ENCODE peak calls at places on chromosomes 12 and 14, in seven cellular contexts. Q, J, N, I, X, Z and F are unnamed samples.

GRCh38 chr12:110349521-110350151 is 53.9 kb downstream of the ANAPC7 start:
- DNase-seq in X (peak; percentile 41), N (no peak), J (no peak), Q (no peak), I (no peak), Z (no peak), F (no peak)

GRCh38 chr12:19312637-19313036 is 126.7 kb upstream of the AEBP2 start:
- DNase-seq in Q (no peak), J (no peak), Z (no peak), N (no peak), I (no peak), X (no peak), F (no peak)

GRCh38 chr12:132593938-132594358 is 16.4 kb downstream of the LRCOL1 start:
- DNase-seq in X (peak; percentile 81), J (peak; percentile 88), Z (peak; percentile 86), Q (peak; percentile 97), I (peak; percentile 91), N (peak; percentile 86), F (peak; percentile 82)

GRCh38 chr12:69509308-69509736 is 39.1 kb downstream of the FRS2 start:
- DNase-seq in N (no peak), X (peak; percentile 30), Z (no peak), I (no peak), J (no peak), Q (peak; percentile 6), F (no peak)

GRCh38 chr12:105623337-105623736 is 292.8 kb downstream of the C12orf75 start:
- DNase-seq in N (no peak), X (no peak), J (no peak), Q (no peak), Z (no peak), I (no peak), F (no peak)

GRCh38 chr14:104460920-104461651 is 118.5 kb upstream of the C14orf180 start:
- DNase-seq in Z (no peak), I (peak; percentile 20), J (no peak), N (no peak), X (peak; percentile 9), Q (peak; percentile 73), F (no peak)

GRCh38 chr14:97777622-97778021 is 980.4 kb downstream of the VRK1 start:
- DNase-seq in J (no peak), Q (no peak), I (no peak), X (no peak), Z (no peak), N (no peak), F (no peak)

GRCh38 chr12:30013051-30013450 is 229.3 kb upstream of the TMTC1 start:
- DNase-seq in N (no peak), I (no peak), Z (no peak), Q (peak; percentile 45), J (no peak), X (no peak), F (no peak)

GRCh38 chr12:69502342-69503081 is 32.3 kb downstream of the FRS2 start:
- DNase-seq in I (no peak), N (no peak), J (no peak), X (peak; percentile 46), Z (no peak), Q (no peak), F (no peak)

GRCh38 chr14:99028521-99028920 is 243.5 kb downstream of the BCL11B start:
- DNase-seq in Q (no peak), Z (no peak), X (no peak), J (no peak), N (no peak), I (no peak), F (no peak)

GRCh38 chr14:72652179-72652578 is 241.7 kb downstream of the DPF3 start:
- DNase-seq in X (no peak), J (no peak), Z (no peak), N (no peak), Q (no peak), I (no peak), F (no peak)

GRCh38 chr12:122322501-122322900 is 56.2 kb upstream of the VPS33A start:
- DNase-seq in Z (no peak), N (no peak), X (peak; percentile 16), J (no peak), I (no peak), Q (no peak), F (no peak)

GRCh38 chr14:51331651-51332367 is 91.8 kb downstream of the TMX1 start:
- DNase-seq in I (no peak), N (no peak), Z (no peak), Q (no peak), X (peak; percentile 14), J (no peak), F (no peak)

GRCh38 chr12:29053567-29053966 is 95.5 kb upstream of the FAR2 start:
- DNase-seq in Q (no peak), J (no peak), N (no peak), I (no peak), X (no peak), Z (no peak), F (no peak)

GRCh38 chr12:91854725-91855124 is 290.9 kb downstream of the BTG1 start:
- DNase-seq in N (no peak), J (no peak), X (peak; percentile 48), Q (no peak), Z (no peak), I (no peak), F (no peak)

GRCh38 chr14:69441948-69442347 is 42.6 kb upstream of the PLEKHD1 start:
- DNase-seq in J (no peak), N (no peak), X (no peak), Z (no peak), I (no peak), Q (no peak), F (no peak)

GRCh38 chr14:84399296-84399910 is 1130.5 kb upstream of the FLRT2 start:
- DNase-seq in J (no peak), Q (no peak), Z (no peak), X (no peak), I (no peak), N (no peak), F (no peak)

GRCh38 chr14:91983571-91983970 is 36.1 kb upstream of the FBLN5 start:
- DNase-seq in I (no peak), J (no peak), X (peak; percentile 16), Q (no peak), N (no peak), Z (no peak), F (no peak)

GRCh38 chr14:66910306-66910705 is 278.9 kb upstream of the GARIN2 start:
- DNase-seq in I (no peak), Z (no peak), X (no peak), Q (no peak), N (no peak), J (no peak), F (no peak)

GRCh38 chr12:57101892-57102695 is 9.1 kb downstream of the STAT6 start:
- DNase-seq in N (no peak), Z (no peak), J (no peak), Q (no peak), I (no peak), X (no peak), F (no peak)

GRCh38 chr12:124654666-124655316 is 87.4 kb upstream of the NCOR2 start:
- DNase-seq in X (no peak), I (peak; percentile 76), N (peak; percentile 37), J (peak; percentile 81), Z (peak; percentile 37), Q (no peak), F (peak; percentile 80)

GRCh38 chr12:68861890-68862289 is 53.9 kb downstream of the MDM2 start:
- DNase-seq in I (no peak), X (no peak), J (no peak), Z (no peak), N (no peak), Q (no peak), F (no peak)

GRCh38 chr14:91365552-91365951 is 52.1 kb downstream of the CCDC88C start:
- DNase-seq in J (no peak), I (no peak), X (no peak), Q (no peak), N (no peak), Z (no peak), F (no peak)

GRCh38 chr12:51269174-51270066 is 795 bp downstream of the SMAGP start:
- DNase-seq in N (no peak), J (peak; percentile 45), X (peak; percentile 61), Z (peak; percentile 74), Q (peak; percentile 90), I (peak; percentile 26), F (peak; percentile 27)

GRCh38 chr12:54128466-54128865 is 60.3 kb downstream of the SMUG1 start:
- DNase-seq in Q (peak; percentile 60), J (no peak), I (no peak), X (no peak), N (no peak), Z (no peak), F (no peak)

GRCh38 chr14:79822034-79822433 is 389.3 kb downstream of the DIO2 start:
- DNase-seq in Z (no peak), J (no peak), Q (no peak), N (no peak), X (no peak), I (no peak), F (no peak)
- H3K9me3 ChIP-seq in Z (no peaks in the 10 kb centered on the region), J (no peaks in the 10 kb centered on the region), Q (no peaks in the 10 kb centered on the region), N (no peaks in the 10 kb centered on the region), X (no peaks in the 10 kb centered on the region), I (no peaks in the 10 kb centered on the region), F (no peaks in the 10 kb centered on the region)

GRCh38 chr12:50249464-50250229 is 33.7 kb downstream of the LIMA1 start:
- DNase-seq in I (no peak), X (peak; percentile 36), Z (no peak), N (no peak), Q (no peak), J (no peak), F (no peak)
- H3K27ac ChIP-seq in I (no peak overlapping the region), X (no peak overlapping the region), Z (peak overlapping the region; percentile 33), N (peak overlapping the region; percentile 76), Q (no peak overlapping the region), J (peak overlapping the region; percentile 36), F (no peak overlapping the region)

DNA sequence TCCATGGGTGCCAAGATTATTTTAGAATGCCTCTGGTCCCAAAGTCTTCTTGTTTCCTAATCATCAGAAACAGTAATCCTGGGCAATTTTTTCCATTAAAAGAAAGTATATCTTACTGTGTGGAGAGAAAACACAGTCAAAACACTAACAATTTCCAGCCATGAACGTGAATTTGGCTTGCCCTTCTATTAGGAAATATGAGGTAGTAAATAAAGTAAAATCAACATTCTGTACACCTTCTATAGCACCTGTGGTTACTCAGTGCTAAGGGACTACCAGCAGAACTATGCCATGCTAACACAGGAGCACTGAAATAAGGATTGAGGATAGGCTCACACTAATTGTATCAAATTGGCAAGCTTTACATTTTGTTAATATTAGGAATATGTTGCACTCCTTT is 60.1 kb downstream of the NTN4 start:
- DNase-seq in X (no peak), N (no peak), Q (no peak), J (no peak), Z (no peak), I (no peak), F (no peak)
- TF ChIP-seq CTCF in X (no peak), N (no peak), Q (no peak), J (no peak), Z (no peak), I (no peak), F (no peak)

GRCh38 chr14:71400821-71401447 is 493.7 kb downstream of the PCNX1 start:
- DNase-seq in Z (no peak), X (peak; percentile 35), N (no peak), I (no peak), J (no peak), Q (no peak), F (no peak)

GRCh38 chr14:71397371-71397770 is 490.1 kb downstream of the PCNX1 start:
- DNase-seq in I (no peak), Z (no peak), J (no peak), X (no peak), N (no peak), Q (no peak), F (no peak)

GRCh38 chr14:71396050-71396677 is 488.9 kb downstream of the PCNX1 start:
- DNase-seq in J (no peak), I (no peak), X (no peak), N (no peak), Q (no peak), Z (no peak), F (no peak)

GRCh38 chr14:71399057-71399487 is 491.8 kb downstream of the PCNX1 start:
- DNase-seq in Q (no peak), I (no peak), J (no peak), X (no peak), Z (no peak), N (no peak), F (no peak)

GRCh38 chr14:71398450-71398849 is 491.2 kb downstream of the PCNX1 start:
- DNase-seq in N (no peak), I (no peak), Q (no peak), J (no peak), X (no peak), Z (no peak), F (no peak)
- H3K9me3 ChIP-seq in N (no peaks in the 10 kb centered on the region), I (no peaks in the 10 kb centered on the region), Q (no peaks in the 10 kb centered on the region), J (no peaks in the 10 kb centered on the region), X (no peaks in the 10 kb centered on the region), Z (no peaks in the 10 kb centered on the region), F (no peaks in the 10 kb centered on the region)